ENCODE peak calls at places on chromosomes 6 and 20, in five cellular contexts. One of them, this sample, is unnamed.
A peak's percentile ranks its signal among the peaks of the same experiment; 100 is the strongest.

GRCh38 chr20:1857403-1857941 is 37.7 kb upstream of the SIRPA start:
- DNase-seq in cardiac fibroblast: no peak
- DNase-seq in CD8-positive, alpha-beta T cell: no peak
- DNase-seq in psoas muscle: no peak
- DNase-seq in heart right ventricle: no peak
- DNase-seq in this sample: no peak

GRCh38 chr20:22342410-22342809 is 242.0 kb downstream of the FOXA2 start:
- DNase-seq in CD8-positive, alpha-beta T cell: no peak
- DNase-seq in cardiac fibroblast: no peak
- DNase-seq in heart right ventricle: no peak
- DNase-seq in psoas muscle: no peak
- DNase-seq in this sample: no peak

GRCh38 chr6:144615870-144616269 is 330.7 kb downstream of the UTRN start:
- DNase-seq in cardiac fibroblast: no peak
- DNase-seq in heart right ventricle: no peak
- DNase-seq in CD8-positive, alpha-beta T cell: no peak
- DNase-seq in psoas muscle: no peak
- DNase-seq in this sample: no peak

GRCh38 chr20:62064788-62065668 is 653 bp downstream of the TAF4 start:
- DNase-seq in cardiac fibroblast: no peak
- DNase-seq in heart right ventricle: no peak
- DNase-seq in CD8-positive, alpha-beta T cell: no peak
- DNase-seq in psoas muscle: no peak
- DNase-seq in this sample: peak; percentile 65

GRCh38 chr20:45052698-45053440 is 48.1 kb downstream of the KCNS1 start:
- DNase-seq in cardiac fibroblast: no peak
- DNase-seq in psoas muscle: no peak
- DNase-seq in heart right ventricle: no peak
- DNase-seq in CD8-positive, alpha-beta T cell: no peak
- DNase-seq in this sample: no peak

GRCh38 chr20:23832775-23833508 is 6.4 kb upstream of the CST2 start:
- DNase-seq in CD8-positive, alpha-beta T cell: no peak
- DNase-seq in cardiac fibroblast: peak; percentile 22
- DNase-seq in psoas muscle: no peak
- DNase-seq in heart right ventricle: no peak
- DNase-seq in this sample: no peak

GRCh38 chr6:61842005-61842404 is 444.0 kb downstream of the KHDRBS2 start:
- DNase-seq in cardiac fibroblast: no peak
- DNase-seq in CD8-positive, alpha-beta T cell: no peak
- DNase-seq in heart right ventricle: no peak
- DNase-seq in psoas muscle: no peak
- DNase-seq in this sample: no peak

GRCh38 chr20:31496761-31497295 is 17.4 kb upstream of the HM13 start:
- DNase-seq in psoas muscle: peak; percentile 71
- DNase-seq in cardiac fibroblast: peak; percentile 40
- DNase-seq in heart right ventricle: peak; percentile 84
- DNase-seq in CD8-positive, alpha-beta T cell: no peak
- DNase-seq in this sample: no peak

GRCh38 chr6:143545165-143545564 is 33.6 kb upstream of the FUCA2 start:
- DNase-seq in CD8-positive, alpha-beta T cell: no peak
- DNase-seq in cardiac fibroblast: no peak
- DNase-seq in psoas muscle: no peak
- DNase-seq in heart right ventricle: no peak
- DNase-seq in this sample: no peak

GRCh38 chr6:53986721-53987526 is 124.3 kb upstream of the MLIP start:
- DNase-seq in psoas muscle: no peak
- DNase-seq in heart right ventricle: no peak
- DNase-seq in cardiac fibroblast: no peak
- DNase-seq in CD8-positive, alpha-beta T cell: no peak
- DNase-seq in this sample: no peak

GRCh38 chr20:11987526-11987925 is 69.8 kb downstream of the BTBD3 start:
- DNase-seq in heart right ventricle: no peak
- DNase-seq in CD8-positive, alpha-beta T cell: no peak
- DNase-seq in cardiac fibroblast: no peak
- DNase-seq in psoas muscle: no peak
- DNase-seq in this sample: no peak

GRCh38 chr20:49460916-49461315 is 21.6 kb downstream of the KCNB1 start:
- DNase-seq in cardiac fibroblast: no peak
- DNase-seq in psoas muscle: no peak
- DNase-seq in heart right ventricle: no peak
- DNase-seq in CD8-positive, alpha-beta T cell: no peak
- DNase-seq in this sample: no peak

GRCh38 chr20:1083431-1084080 is 34.8 kb upstream of the PSMF1 start:
- DNase-seq in CD8-positive, alpha-beta T cell: no peak
- DNase-seq in psoas muscle: no peak
- DNase-seq in cardiac fibroblast: no peak
- DNase-seq in heart right ventricle: no peak
- DNase-seq in this sample: no peak

GRCh38 chr6:168560126-168560525 is 119.1 kb downstream of the SMOC2 start:
- DNase-seq in cardiac fibroblast: peak; percentile 71
- DNase-seq in heart right ventricle: no peak
- DNase-seq in psoas muscle: no peak
- DNase-seq in CD8-positive, alpha-beta T cell: no peak
- DNase-seq in this sample: no peak

GRCh38 chr6:159979136-159979874 is 10.4 kb downstream of the IGF2R start:
- DNase-seq in CD8-positive, alpha-beta T cell: peak; percentile 64
- DNase-seq in cardiac fibroblast: peak; percentile 82
- DNase-seq in psoas muscle: peak; percentile 70
- DNase-seq in heart right ventricle: no peak
- DNase-seq in this sample: no peak

GRCh38 chr6:51866867-51867266 is 220.5 kb downstream of the PKHD1 start:
- DNase-seq in psoas muscle: no peak
- DNase-seq in cardiac fibroblast: no peak
- DNase-seq in heart right ventricle: no peak
- DNase-seq in CD8-positive, alpha-beta T cell: no peak
- DNase-seq in this sample: no peak

GRCh38 chr6:15763364-15763763 is 100.5 kb upstream of the DTNBP1 start:
- DNase-seq in heart right ventricle: no peak
- DNase-seq in psoas muscle: no peak
- DNase-seq in CD8-positive, alpha-beta T cell: no peak
- DNase-seq in cardiac fibroblast: no peak
- DNase-seq in this sample: no peak

GRCh38 chr6:53896237-53896636 is 101.4 kb downstream of the LRRC1 start:
- DNase-seq in CD8-positive, alpha-beta T cell: no peak
- DNase-seq in cardiac fibroblast: peak; percentile 52
- DNase-seq in psoas muscle: no peak
- DNase-seq in heart right ventricle: no peak
- DNase-seq in this sample: no peak

GRCh38 chr20:41693136-41693979 is 75.2 kb upstream of the CHD6 start:
- DNase-seq in heart right ventricle: peak; percentile 82
- DNase-seq in psoas muscle: peak; percentile 76
- DNase-seq in cardiac fibroblast: peak; percentile 94
- DNase-seq in CD8-positive, alpha-beta T cell: peak; percentile 88
- DNase-seq in this sample: peak; percentile 92

GRCh38 chr20:38060536-38060935 is 27.0 kb downstream of the RPRD1B start:
- DNase-seq in cardiac fibroblast: peak; percentile 22
- DNase-seq in CD8-positive, alpha-beta T cell: no peak
- DNase-seq in heart right ventricle: no peak
- DNase-seq in psoas muscle: no peak
- DNase-seq in this sample: no peak

GRCh38 chr20:45781391-45781931 is 10.2 kb downstream of the WFDC3 start:
- DNase-seq in CD8-positive, alpha-beta T cell: no peak
- DNase-seq in psoas muscle: no peak
- DNase-seq in heart right ventricle: no peak
- DNase-seq in cardiac fibroblast: peak; percentile 90
- DNase-seq in this sample: no peak

GRCh38 chr6:37487891-37488290 is 11.8 kb downstream of the CCDC167 start:
- DNase-seq in heart right ventricle: no peak
- DNase-seq in CD8-positive, alpha-beta T cell: no peak
- DNase-seq in psoas muscle: no peak
- DNase-seq in cardiac fibroblast: no peak
- DNase-seq in this sample: no peak

GRCh38 chr6:163254341-163254835 is 160.1 kb upstream of the QKI start:
- DNase-seq in psoas muscle: no peak
- DNase-seq in CD8-positive, alpha-beta T cell: no peak
- DNase-seq in cardiac fibroblast: no peak
- DNase-seq in heart right ventricle: no peak
- DNase-seq in this sample: no peak

GRCh38 chr6:63897459-63897858 is 261.9 kb downstream of the PHF3 start:
- DNase-seq in heart right ventricle: no peak
- DNase-seq in cardiac fibroblast: peak; percentile 67
- DNase-seq in CD8-positive, alpha-beta T cell: no peak
- DNase-seq in psoas muscle: no peak
- DNase-seq in this sample: no peak

GRCh38 chr6:41531591-41532582 is 14.3 kb upstream of the FOXP4 start:
- DNase-seq in heart right ventricle: no peak
- DNase-seq in cardiac fibroblast: peak; percentile 55
- DNase-seq in psoas muscle: no peak
- DNase-seq in CD8-positive, alpha-beta T cell: peak; percentile 63
- DNase-seq in this sample: no peak

GRCh38 chr6:7261030-7261841 is 51.8 kb downstream of the SSR1 start:
- DNase-seq in cardiac fibroblast: peak; percentile 85
- DNase-seq in psoas muscle: peak; percentile 84
- DNase-seq in heart right ventricle: peak; percentile 87
- DNase-seq in CD8-positive, alpha-beta T cell: no peak
- DNase-seq in this sample: peak; percentile 92

GRCh38 chr6:139863356-139863755 is 488.9 kb upstream of the CITED2 start:
- DNase-seq in cardiac fibroblast: peak; percentile 42
- DNase-seq in psoas muscle: no peak
- DNase-seq in CD8-positive, alpha-beta T cell: no peak
- DNase-seq in heart right ventricle: no peak
- DNase-seq in this sample: no peak

GRCh38 chr6:14456941-14457340 is 339.4 kb downstream of the CD83 start:
- DNase-seq in cardiac fibroblast: no peak
- DNase-seq in CD8-positive, alpha-beta T cell: no peak
- DNase-seq in psoas muscle: no peak
- DNase-seq in heart right ventricle: no peak
- DNase-seq in this sample: no peak

GRCh38 chr6:45609141-45609638 is 231.5 kb upstream of the SUPT3H start:
- DNase-seq in cardiac fibroblast: peak; percentile 96
- DNase-seq in heart right ventricle: no peak
- DNase-seq in psoas muscle: no peak
- DNase-seq in CD8-positive, alpha-beta T cell: no peak
- DNase-seq in this sample: no peak

GRCh38 chr6:1110164-1110563 is 201.7 kb upstream of the FOXQ1 start:
- DNase-seq in CD8-positive, alpha-beta T cell: no peak
- DNase-seq in cardiac fibroblast: no peak
- DNase-seq in heart right ventricle: no peak
- DNase-seq in psoas muscle: no peak
- DNase-seq in this sample: peak; percentile 25

GRCh38 chr6:47116086-47116485 is 74.0 kb upstream of the ADGRF1 start:
- DNase-seq in cardiac fibroblast: no peak
- DNase-seq in heart right ventricle: no peak
- DNase-seq in psoas muscle: no peak
- DNase-seq in CD8-positive, alpha-beta T cell: no peak
- DNase-seq in this sample: no peak

GRCh38 chr6:97865612-97866011 is 582.6 kb upstream of the MMS22L start:
- DNase-seq in CD8-positive, alpha-beta T cell: no peak
- DNase-seq in cardiac fibroblast: no peak
- DNase-seq in psoas muscle: no peak
- DNase-seq in heart right ventricle: no peak
- DNase-seq in this sample: no peak

GRCh38 chr6:85460951-85461805 is 11.3 kb downstream of the NT5E start:
- DNase-seq in heart right ventricle: no peak
- DNase-seq in CD8-positive, alpha-beta T cell: peak; percentile 75
- DNase-seq in cardiac fibroblast: peak; percentile 80
- DNase-seq in psoas muscle: no peak
- DNase-seq in this sample: no peak

GRCh38 chr20:19644085-19644484 is 114.0 kb upstream of the RIN2 start:
- DNase-seq in heart right ventricle: no peak
- DNase-seq in CD8-positive, alpha-beta T cell: no peak
- DNase-seq in psoas muscle: no peak
- DNase-seq in cardiac fibroblast: no peak
- DNase-seq in this sample: no peak

GRCh38 chr20:50425076-50425475 is 85.1 kb upstream of the PTPN1 start:
- DNase-seq in psoas muscle: peak; percentile 54
- DNase-seq in cardiac fibroblast: no peak
- DNase-seq in CD8-positive, alpha-beta T cell: no peak
- DNase-seq in heart right ventricle: no peak
- DNase-seq in this sample: peak; percentile 83

GRCh38 chr6:106167105-106167814 is 81.1 kb downstream of the PRDM1 start:
- DNase-seq in heart right ventricle: no peak
- DNase-seq in cardiac fibroblast: no peak
- DNase-seq in CD8-positive, alpha-beta T cell: no peak
- DNase-seq in psoas muscle: no peak
- DNase-seq in this sample: no peak

GRCh38 chr6:91633374-91634184 is 1046.7 kb upstream of the MAP3K7 start:
- DNase-seq in psoas muscle: no peak
- DNase-seq in heart right ventricle: peak; percentile 5
- DNase-seq in CD8-positive, alpha-beta T cell: no peak
- DNase-seq in cardiac fibroblast: no peak
- DNase-seq in this sample: no peak

DNA sequence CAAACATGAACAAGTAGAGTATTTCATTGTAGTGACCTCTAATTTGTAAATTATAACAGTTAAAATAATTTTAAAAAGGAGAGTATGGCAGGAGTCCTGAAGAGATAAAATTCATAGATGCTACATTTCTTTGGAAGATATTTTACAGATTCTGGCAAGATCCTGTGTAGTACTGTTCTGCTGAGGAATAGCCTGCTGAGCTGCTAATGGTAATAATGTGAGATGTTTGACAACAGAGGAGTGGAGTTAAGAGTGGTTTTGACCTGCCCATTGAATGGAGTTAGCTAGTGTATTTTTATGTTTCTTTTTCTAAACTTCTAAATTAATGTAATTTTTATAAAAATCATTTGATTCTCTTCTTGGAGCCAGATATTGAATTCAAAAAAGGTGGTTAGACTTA is 11.8 kb downstream of the CLVS2 start:
- DNase-seq in CD8-positive, alpha-beta T cell: no peak
- DNase-seq in cardiac fibroblast: no peak
- DNase-seq in psoas muscle: no peak
- DNase-seq in heart right ventricle: no peak
- DNase-seq in this sample: no peak
- TF ChIP-seq CTCF in CD8-positive, alpha-beta T cell: no peak
- TF ChIP-seq CTCF in cardiac fibroblast: no peak
- TF ChIP-seq CTCF in psoas muscle: no peak
- TF ChIP-seq CTCF in heart right ventricle: no peak
- TF ChIP-seq CTCF in this sample: no peak

GRCh38 chr6:148296746-148297145 is 45.9 kb upstream of the SASH1 start:
- DNase-seq in heart right ventricle: no peak
- DNase-seq in CD8-positive, alpha-beta T cell: no peak
- DNase-seq in psoas muscle: no peak
- DNase-seq in cardiac fibroblast: no peak
- DNase-seq in this sample: no peak
- H3K4me3 ChIP-seq in heart right ventricle: no peak overlapping the region
- H3K4me3 ChIP-seq in CD8-positive, alpha-beta T cell: no peak overlapping the region
- H3K4me3 ChIP-seq in psoas muscle: no peak overlapping the region
- H3K4me3 ChIP-seq in cardiac fibroblast: no peak overlapping the region
- H3K4me3 ChIP-seq in this sample: no peak overlapping the region

GRCh38 chr6:33415831-33416230 is 2.1 kb downstream of the CUTA start:
- DNase-seq in CD8-positive, alpha-beta T cell: no peak
- DNase-seq in psoas muscle: no peak
- DNase-seq in cardiac fibroblast: no peak
- DNase-seq in heart right ventricle: no peak
- DNase-seq in this sample: no peak
- TF ChIP-seq CTCF in CD8-positive, alpha-beta T cell: no peak
- TF ChIP-seq CTCF in psoas muscle: no peak
- TF ChIP-seq CTCF in cardiac fibroblast: no peak
- TF ChIP-seq CTCF in heart right ventricle: no peak
- TF ChIP-seq CTCF in this sample: no peak

DNA sequence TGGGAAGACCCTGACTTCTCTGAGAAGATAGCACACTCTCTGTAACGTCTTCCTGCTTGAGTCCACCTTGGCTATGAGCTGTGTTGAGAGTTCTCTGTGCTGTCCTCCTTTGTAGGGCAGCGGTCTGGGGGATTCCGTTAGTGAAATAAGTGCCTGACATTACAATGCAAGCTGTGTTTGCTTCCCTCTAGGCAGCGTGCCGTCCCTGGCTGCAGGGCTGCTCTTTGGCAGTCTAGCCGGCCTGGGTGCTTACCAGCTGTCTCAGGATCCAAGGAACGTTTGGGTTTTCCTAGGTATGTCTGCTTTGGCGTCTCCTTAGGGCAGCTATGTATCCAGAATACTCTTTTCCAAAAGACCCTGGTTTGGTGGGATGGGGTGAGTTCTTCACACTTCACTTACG is 2.8 kb downstream of the TMEM14C start:
- DNase-seq in heart right ventricle: no peak
- DNase-seq in psoas muscle: no peak
- DNase-seq in CD8-positive, alpha-beta T cell: no peak
- DNase-seq in cardiac fibroblast: no peak
- DNase-seq in this sample: no peak
- H3K4me3 ChIP-seq in heart right ventricle: no peak overlapping the region
- H3K4me3 ChIP-seq in psoas muscle: no peak overlapping the region
- H3K4me3 ChIP-seq in CD8-positive, alpha-beta T cell: no peak overlapping the region
- H3K4me3 ChIP-seq in cardiac fibroblast: no peak overlapping the region
- H3K4me3 ChIP-seq in this sample: no peak overlapping the region